ENCODE peak calls at places on chromosomes 2 and 18, in ten cellular contexts. W, N, U, E, H, V, G, S, L and A are unnamed samples.

GRCh38 chr2:156332452-156333273 is at the start of gene NR4A2:
- DNase-seq in W (peak; percentile 91), N (peak; percentile 89), U (peak; percentile 89), E (peak; percentile 81), H (peak; percentile 93), V (peak; percentile 92), G (peak; percentile 61), S (peak; percentile 83), L (peak; percentile 77), A (peak; percentile 94)

GRCh38 chr2:233426619-233427342 is 72.5 kb downstream of the DGKD start:
- DNase-seq in W (no peak), N (no peak), U (no peak), E (no peak), H (peak; percentile 29), V (peak; percentile 94), G (peak; percentile 96), S (no peak), L (peak; percentile 40), A (peak; percentile 89)

GRCh38 chr2:126750506-126750905 is 94.5 kb downstream of the GYPC start:
- DNase-seq in W (no peak), N (no peak), U (peak; percentile 14), E (no peak), H (no peak), V (no peak), G (no peak), S (no peak), L (no peak), A (no peak)

GRCh38 chr2:113700186-113700841 is 56.1 kb downstream of the SLC35F5 start:
- DNase-seq in W (no peak), N (peak; percentile 86), U (no peak), E (no peak), H (no peak), V (no peak), G (peak; percentile 79), S (peak; percentile 22), L (peak; percentile 21), A (peak; percentile 92)

GRCh38 chr18:59056706-59057492 is 82.8 kb upstream of the SEC11C start:
- DNase-seq in W (peak; percentile 56), N (peak; percentile 53), U (peak; percentile 63), E (peak; percentile 72), H (peak; percentile 39), V (peak; percentile 58), G (peak; percentile 55), S (peak; percentile 65), L (no peak), A (peak; percentile 68)

GRCh38 chr2:120593921-120594686 is 141.6 kb upstream of the GLI2 start:
- DNase-seq in W (no peak), N (no peak), U (no peak), E (no peak), H (no peak), V (no peak), G (no peak), S (no peak), L (no peak), A (no peak)

GRCh38 chr2:27990030-27990590 is 99.6 kb downstream of the BABAM2 start:
- DNase-seq in W (no peak), N (no peak), U (no peak), E (no peak), H (no peak), V (no peak), G (no peak), S (no peak), L (no peak), A (no peak)

GRCh38 chr2:194815475-194815874 is 841.6 kb upstream of the SLC39A10 start:
- DNase-seq in W (no peak), N (no peak), U (no peak), E (no peak), H (no peak), V (no peak), G (no peak), S (no peak), L (no peak), A (no peak)

GRCh38 chr2:206368933-206369569 is 74.3 kb upstream of the ADAM23 start:
- DNase-seq in W (no peak), N (no peak), U (no peak), E (no peak), H (no peak), V (no peak), G (no peak), S (no peak), L (no peak), A (peak; percentile 83)